ENCODE peak calls at places on chromosome 21, in four cellular contexts. One of them, this sample, is unnamed.

GRCh38 chr21:25029580-25029979 is 577.7 kb downstream of the MRPL39 start:
- DNase-seq in mesendoderm: no peak
- DNase-seq in IMR-90: no peak
- DNase-seq in neuronal stem cell: no peak
- DNase-seq in this sample: no peak

GRCh38 chr21:26385721-26386120 is 187.4 kb downstream of the CYYR1 start:
- DNase-seq in mesendoderm: no peak
- DNase-seq in IMR-90: no peak
- DNase-seq in neuronal stem cell: no peak
- DNase-seq in this sample: peak

GRCh38 chr21:15063821-15064575 is 802 bp downstream of the NRIP1 start:
- DNase-seq in mesendoderm: peak
- DNase-seq in IMR-90: no peak
- DNase-seq in neuronal stem cell: no peak
- DNase-seq in this sample: peak

GRCh38 chr21:31182231-31183129 is 144.2 kb upstream of the KRTAP19-8 start:
- DNase-seq in mesendoderm: no peak
- DNase-seq in IMR-90: no peak
- DNase-seq in neuronal stem cell: no peak
- DNase-seq in this sample: no peak

GRCh38 chr21:32364387-32364786 is 28.4 kb downstream of the URB1 start:
- DNase-seq in mesendoderm: no peak
- DNase-seq in IMR-90: no peak
- DNase-seq in neuronal stem cell: no peak
- DNase-seq in this sample: no peak

GRCh38 chr21:15203740-15204139 is 138.9 kb upstream of the NRIP1 start:
- DNase-seq in mesendoderm: peak
- DNase-seq in IMR-90: no peak
- DNase-seq in neuronal stem cell: no peak
- DNase-seq in this sample: no peak

GRCh38 chr21:26572026-26572425 is 1.1 kb downstream of the CYYR1 start:
- DNase-seq in mesendoderm: no peak
- DNase-seq in IMR-90: no peak
- DNase-seq in neuronal stem cell: no peak
- DNase-seq in this sample: no peak

GRCh38 chr21:16162953-16163352 is 433.2 kb downstream of the USP25 start:
- DNase-seq in mesendoderm: no peak
- DNase-seq in IMR-90: no peak
- DNase-seq in neuronal stem cell: no peak
- DNase-seq in this sample: no peak

GRCh38 chr21:44370027-44370735 is 16.8 kb downstream of the TRPM2 start:
- DNase-seq in mesendoderm: no peak
- DNase-seq in IMR-90: peak
- DNase-seq in neuronal stem cell: peak
- DNase-seq in this sample: peak

GRCh38 chr21:25281134-25281533 is 326.1 kb downstream of the MRPL39 start:
- DNase-seq in mesendoderm: no peak
- DNase-seq in IMR-90: no peak
- DNase-seq in neuronal stem cell: no peak
- DNase-seq in this sample: no peak

GRCh38 chr21:31444061-31444460 is 100.0 kb upstream of the TIAM1 start:
- DNase-seq in mesendoderm: no peak
- DNase-seq in IMR-90: peak
- DNase-seq in neuronal stem cell: no peak
- DNase-seq in this sample: peak

GRCh38 chr21:46665566-46665965 is 30.1 kb downstream of the PRMT2 start:
- DNase-seq in mesendoderm: no peak
- DNase-seq in IMR-90: no peak
- DNase-seq in neuronal stem cell: no peak
- DNase-seq in this sample: no peak

GRCh38 chr21:27104749-27105439 is 138.0 kb upstream of the ADAMTS5 start:
- DNase-seq in mesendoderm: peak
- DNase-seq in IMR-90: peak
- DNase-seq in neuronal stem cell: no peak
- DNase-seq in this sample: peak

GRCh38 chr21:25215698-25216384 is 391.4 kb downstream of the MRPL39 start:
- DNase-seq in mesendoderm: no peak
- DNase-seq in IMR-90: no peak
- DNase-seq in neuronal stem cell: no peak
- DNase-seq in this sample: no peak

GRCh38 chr21:15094706-15095105 is 29.9 kb upstream of the NRIP1 start:
- DNase-seq in mesendoderm: no peak
- DNase-seq in IMR-90: no peak
- DNase-seq in neuronal stem cell: no peak
- DNase-seq in this sample: no peak

GRCh38 chr21:43913928-43914327 is 48.9 kb downstream of the AGPAT3 start:
- DNase-seq in mesendoderm: no peak
- DNase-seq in IMR-90: peak
- DNase-seq in neuronal stem cell: no peak
- DNase-seq in this sample: peak

GRCh38 chr21:25582888-25583287 is 24.4 kb downstream of the MRPL39 start:
- DNase-seq in mesendoderm: no peak
- DNase-seq in IMR-90: no peak
- DNase-seq in neuronal stem cell: no peak
- DNase-seq in this sample: no peak

GRCh38 chr21:18155508-18156193 is 89.0 kb upstream of the CHODL start:
- DNase-seq in mesendoderm: peak
- DNase-seq in IMR-90: no peak
- DNase-seq in neuronal stem cell: peak
- DNase-seq in this sample: peak

GRCh38 chr21:17441370-17441769 is 71.5 kb upstream of the CXADR start:
- DNase-seq in mesendoderm: no peak
- DNase-seq in IMR-90: peak
- DNase-seq in neuronal stem cell: no peak
- DNase-seq in this sample: no peak

GRCh38 chr21:44375686-44376320 is 22.4 kb downstream of the TRPM2 start:
- DNase-seq in mesendoderm: no peak
- DNase-seq in IMR-90: no peak
- DNase-seq in neuronal stem cell: no peak
- DNase-seq in this sample: no peak

GRCh38 chr21:20445971-20446370 is 552.2 kb upstream of the NCAM2 start:
- DNase-seq in mesendoderm: no peak
- DNase-seq in IMR-90: no peak
- DNase-seq in neuronal stem cell: no peak
- DNase-seq in this sample: no peak

GRCh38 chr21:15096146-15096545 is 31.3 kb upstream of the NRIP1 start:
- DNase-seq in mesendoderm: no peak
- DNase-seq in IMR-90: no peak
- DNase-seq in neuronal stem cell: no peak
- DNase-seq in this sample: no peak

GRCh38 chr21:14833221-14833620 is 231.6 kb downstream of the NRIP1 start:
- DNase-seq in mesendoderm: no peak
- DNase-seq in IMR-90: no peak
- DNase-seq in neuronal stem cell: no peak
- DNase-seq in this sample: no peak

GRCh38 chr21:14602418-14602987 is 56.4 kb upstream of the SAMSN1 start:
- DNase-seq in mesendoderm: no peak
- DNase-seq in IMR-90: no peak
- DNase-seq in neuronal stem cell: no peak
- DNase-seq in this sample: peak

DNA sequence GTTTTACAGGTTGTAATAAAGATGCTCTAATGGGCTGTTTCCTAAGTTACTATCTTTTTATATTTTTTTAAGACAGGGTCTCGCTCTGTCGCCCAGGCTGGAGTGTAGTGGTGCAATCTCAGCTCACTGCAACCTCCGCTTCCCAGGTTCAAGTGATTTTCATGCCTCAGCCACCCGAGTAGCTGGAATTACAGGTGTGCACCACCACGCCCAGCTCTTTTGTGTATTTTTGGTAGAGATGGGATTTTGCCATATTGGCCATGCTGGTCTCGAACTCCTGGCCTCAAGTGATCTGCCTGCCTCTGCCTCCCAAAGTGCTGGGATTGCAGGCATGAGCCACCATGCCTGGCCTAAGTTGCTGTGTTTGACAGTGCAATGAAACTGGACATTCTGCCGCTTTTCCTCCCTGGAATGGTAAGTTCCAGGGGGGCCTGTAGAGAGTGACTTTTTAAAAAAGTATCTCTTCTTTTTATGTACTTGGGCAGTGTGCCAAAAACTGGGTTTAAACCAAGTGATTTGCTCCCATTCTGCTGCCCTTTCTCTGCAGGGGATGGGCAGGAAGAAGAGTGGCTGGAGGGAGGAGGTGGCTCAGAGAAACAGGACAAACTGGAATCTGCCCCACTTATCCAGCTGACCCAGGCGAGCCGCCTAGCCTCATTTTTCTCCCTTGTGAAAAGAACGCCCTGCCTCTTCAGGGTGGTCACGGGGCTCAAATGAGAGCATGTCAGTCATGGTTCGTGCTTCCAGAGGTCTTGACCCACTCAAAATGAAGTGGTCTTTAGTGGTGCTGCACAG is 2.3 kb downstream of the SLC37A1 start:
- DNase-seq in mesendoderm: no peak
- DNase-seq in IMR-90: no peak
- DNase-seq in neuronal stem cell: no peak
- DNase-seq in this sample: peak
- H3K9ac ChIP-seq in mesendoderm: no peak
- H3K9ac ChIP-seq in IMR-90: no peak
- H3K9ac ChIP-seq in neuronal stem cell: no peak
- H3K9ac ChIP-seq in this sample: no peak

GRCh38 chr21:45611296-45611695 is 32.2 kb upstream of the PCBP3 start:
- DNase-seq in mesendoderm: no peak
- DNase-seq in IMR-90: no peak
- DNase-seq in neuronal stem cell: no peak
- DNase-seq in this sample: no peak

GRCh38 chr21:45613881-45614280 is 29.6 kb upstream of the PCBP3 start:
- DNase-seq in mesendoderm: no peak
- DNase-seq in IMR-90: no peak
- DNase-seq in neuronal stem cell: no peak
- DNase-seq in this sample: no peak

GRCh38 chr21:45615145-45615711 is 28.3 kb upstream of the PCBP3 start:
- DNase-seq in mesendoderm: no peak
- DNase-seq in IMR-90: peak
- DNase-seq in neuronal stem cell: no peak
- DNase-seq in this sample: no peak

GRCh38 chr21:45613396-45613795 is 30.1 kb upstream of the PCBP3 start:
- DNase-seq in mesendoderm: no peak
- DNase-seq in IMR-90: no peak
- DNase-seq in neuronal stem cell: no peak
- DNase-seq in this sample: no peak

DNA sequence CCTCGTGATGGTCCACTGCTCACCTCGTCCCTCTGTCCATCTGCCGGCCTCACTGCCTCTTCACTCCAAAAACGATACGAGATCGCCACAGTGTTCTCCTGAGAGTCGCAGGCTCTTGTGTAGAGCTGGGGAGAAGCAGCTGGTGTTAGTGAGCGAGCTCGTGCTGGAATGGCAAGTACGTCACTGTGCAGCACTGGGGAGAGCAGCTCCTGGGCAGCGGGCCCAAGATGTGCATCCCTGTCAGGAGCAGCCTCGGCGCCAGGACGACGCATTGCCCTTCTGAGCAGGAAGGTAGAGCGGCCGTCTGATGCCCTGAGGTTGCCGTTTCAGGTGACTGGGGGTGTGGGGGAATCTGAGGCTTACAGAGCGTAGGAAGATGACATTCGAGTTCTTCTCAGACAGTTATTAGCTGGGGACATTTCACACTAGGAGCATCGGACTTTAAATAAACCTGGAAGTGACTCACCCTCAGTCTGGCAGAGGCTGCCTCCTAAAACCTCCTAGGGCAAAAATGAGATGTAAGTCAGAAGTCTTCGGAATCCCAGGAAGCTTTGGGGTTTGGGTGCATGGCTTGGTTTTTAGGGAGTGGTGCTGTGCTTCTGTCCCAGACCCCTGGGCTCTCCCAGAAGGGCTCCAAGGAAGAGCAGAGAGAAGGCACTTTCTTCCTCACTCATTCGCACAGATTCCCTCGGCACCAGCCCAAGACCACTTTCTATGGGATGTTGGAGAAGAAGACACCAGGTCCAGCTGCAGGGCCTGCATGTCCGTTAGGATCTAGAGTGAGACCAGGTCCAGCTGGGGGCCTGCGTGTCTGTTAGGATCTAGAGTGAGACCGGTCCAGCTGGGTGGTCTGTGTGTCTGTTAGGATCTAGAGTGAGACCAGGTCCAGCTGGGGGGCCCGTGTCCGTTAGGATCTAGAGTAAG is 31.2 kb upstream of the PCBP3 start:
- DNase-seq in mesendoderm: no peak
- DNase-seq in IMR-90: peak
- DNase-seq in neuronal stem cell: no peak
- DNase-seq in this sample: peak
- H3K4me2 ChIP-seq in mesendoderm: no peak
- H3K4me2 ChIP-seq in IMR-90: peak
- H3K4me2 ChIP-seq in neuronal stem cell: no peak
- H3K4me2 ChIP-seq in this sample: no peak

DNA sequence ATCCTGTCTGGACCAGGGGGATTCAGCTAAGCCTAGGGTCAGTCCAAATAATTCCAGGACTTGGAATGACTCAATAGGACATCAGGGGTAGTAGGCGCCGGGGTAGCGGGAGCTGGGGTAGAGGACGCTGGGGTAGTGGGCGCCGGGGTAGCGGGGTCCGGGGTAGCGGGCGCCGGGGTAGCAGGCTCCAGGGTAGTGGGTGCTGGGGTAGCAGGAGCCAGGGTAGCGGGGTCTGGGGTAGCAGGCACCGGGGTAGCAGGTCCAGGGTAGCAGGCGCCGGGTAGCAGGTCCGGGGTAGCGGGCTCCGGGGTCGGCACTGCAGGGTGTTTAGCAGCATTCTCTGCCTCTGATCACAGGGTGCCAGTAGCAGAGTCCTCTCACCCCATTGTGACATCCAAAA is 248.9 kb downstream of the KCNJ6 start:
- DNase-seq in mesendoderm: no peak
- DNase-seq in IMR-90: no peak
- DNase-seq in neuronal stem cell: no peak
- DNase-seq in this sample: no peak
- H3K4ac ChIP-seq in mesendoderm: no peak
- H3K4ac ChIP-seq in IMR-90: no peak
- H3K4ac ChIP-seq in neuronal stem cell: no peak
- H3K4ac ChIP-seq in this sample: no peak

GRCh38 chr21:36848875-36849274 is 117.6 kb downstream of the HLCS start:
- DNase-seq in mesendoderm: no peak
- DNase-seq in IMR-90: no peak
- DNase-seq in neuronal stem cell: no peak
- DNase-seq in this sample: no peak

GRCh38 chr21:36845790-36846189 is 120.7 kb downstream of the HLCS start:
- DNase-seq in mesendoderm: no peak
- DNase-seq in IMR-90: no peak
- DNase-seq in neuronal stem cell: no peak
- DNase-seq in this sample: no peak

GRCh38 chr21:36845070-36845469 is 121.4 kb downstream of the HLCS start:
- DNase-seq in mesendoderm: no peak
- DNase-seq in IMR-90: no peak
- DNase-seq in neuronal stem cell: no peak
- DNase-seq in this sample: no peak

GRCh38 chr21:36847189-36847588 is 119.3 kb downstream of the HLCS start:
- DNase-seq in mesendoderm: peak
- DNase-seq in IMR-90: peak
- DNase-seq in neuronal stem cell: no peak
- DNase-seq in this sample: peak

DNA sequence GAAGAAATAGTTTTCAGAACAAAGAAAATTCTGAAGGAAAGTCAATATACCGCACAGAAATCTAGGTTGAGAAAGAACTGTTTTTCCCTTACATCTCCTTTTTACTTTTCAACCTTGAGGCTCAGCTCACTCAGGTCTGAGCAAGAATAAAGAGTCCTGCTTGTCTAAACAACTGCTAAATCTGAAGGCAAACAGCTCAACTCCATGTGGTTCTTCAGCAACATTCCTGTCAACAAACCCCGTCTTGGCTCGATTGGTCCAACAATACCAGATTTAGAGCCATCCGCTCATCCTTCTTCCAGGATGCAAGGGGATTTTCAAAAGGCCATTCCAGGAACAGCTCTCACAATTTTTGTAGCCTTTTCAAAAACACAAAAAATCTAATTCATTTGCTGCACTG is 119.8 kb downstream of the HLCS start:
- DNase-seq in mesendoderm: no peak
- DNase-seq in IMR-90: peak
- DNase-seq in neuronal stem cell: no peak
- DNase-seq in this sample: peak
- H3K9ac ChIP-seq in mesendoderm: no peak
- H3K9ac ChIP-seq in IMR-90: no peak
- H3K9ac ChIP-seq in neuronal stem cell: no peak
- H3K9ac ChIP-seq in this sample: peak